ENCODE peak calls at places on chromosomes 6 and 20, in eight cellular contexts. H, A, P, Y, X, O, I and N are unnamed samples.

GRCh38 chr6:85126448-85127178 is 323.3 kb upstream of the NT5E start:
- DNase-seq in H (no peak), A (peak), P (no peak), Y (peak), X (peak), O (no peak), I (peak), N (no peak)

GRCh38 chr6:37089783-37090182 is 80.2 kb upstream of the PIM1 start:
- DNase-seq in H (no peak), A (no peak), P (no peak), Y (no peak), X (no peak), O (no peak), I (no peak), N (no peak)

GRCh38 chr20:2521369-2522305 is 12.9 kb upstream of the ZNF343 start:
- DNase-seq in H (peak), A (no peak), P (peak), Y (peak), X (peak), O (no peak), I (peak), N (no peak)

GRCh38 chr6:89690944-89691324 is 52.4 kb upstream of the LYRM2 start:
- DNase-seq in H (no peak), A (no peak), P (no peak), Y (no peak), X (no peak), O (no peak), I (no peak), N (no peak)

GRCh38 chr6:116616757-116617093 is 446 bp downstream of the RSPH4A start:
- DNase-seq in H (no peak), A (no peak), P (no peak), Y (peak), X (no peak), O (no peak), I (peak), N (no peak)

GRCh38 chr6:37140145-37140544 is 29.8 kb upstream of the PIM1 start:
- DNase-seq in H (no peak), A (no peak), P (no peak), Y (peak), X (no peak), O (no peak), I (no peak), N (no peak)

GRCh38 chr20:24708411-24709295 is 239.2 kb downstream of the SYNDIG1 start:
- DNase-seq in H (no peak), A (no peak), P (no peak), Y (no peak), X (peak), O (no peak), I (no peak), N (no peak)

GRCh38 chr6:72863106-72863505 is 241.2 kb downstream of the KCNQ5 start:
- DNase-seq in H (no peak), A (no peak), P (no peak), Y (no peak), X (no peak), O (no peak), I (no peak), N (no peak)

GRCh38 chr20:9839626-9840025 is 750 bp upstream of the PAK5 start:
- DNase-seq in H (no peak), A (no peak), P (no peak), Y (no peak), X (no peak), O (no peak), I (no peak), N (no peak)

GRCh38 chr6:154380733-154381132 is 24.1 kb upstream of the IPCEF1 start:
- DNase-seq in H (no peak), A (no peak), P (no peak), Y (no peak), X (no peak), O (no peak), I (no peak), N (no peak)